ENCODE peak calls at places on chromosome 14, in eight cellular contexts. B is neural progenitor cell, V is OCI-LY7, S is HCT116, A is PC-3, G is MM.1S, R is hepatocyte, H is SK-N-SH. I is an unnamed sample. For H3K9me3, the result is how much of the 10 kb centered on the place peaks cover.

GRCh38 chr14:69713127-69713800 is 53.7 kb upstream of the SRSF5 start:
- DNase-seq in B (peak), V (no peak), S (no peak), A (no peak), G (peak), R (no peak), H (no peak), I (no peak)

GRCh38 chr14:21913759-21914158 is 240.1 kb upstream of the OR4E1 start:
- DNase-seq in B (peak), V (peak), S (peak), A (peak), G (peak), R (peak), H (peak), I (peak)

GRCh38 chr14:94561656-94562010 is 391 bp downstream of the SERPINA4 start:
- DNase-seq in B (no peak), V (no peak), S (no peak), A (no peak), G (no peak), R (no peak), H (no peak), I (no peak)

GRCh38 chr14:43175896-43176295 is 1331.2 kb downstream of the FSCB start:
- DNase-seq in B (no peak), V (no peak), S (no peak), A (no peak), G (no peak), R (no peak), H (no peak), I (no peak)

GRCh38 chr14:27573018-27573417 is 975.2 kb upstream of the NOVA1 start:
- DNase-seq in B (no peak), V (no peak), S (no peak), A (no peak), G (no peak), R (no peak), H (no peak), I (no peak)

GRCh38 chr14:34043627-34044372 is 92.9 kb upstream of the EGLN3 start:
- DNase-seq in B (no peak), V (no peak), S (peak), A (peak), G (peak), R (peak), H (no peak), I (peak)

GRCh38 chr14:88463318-88463717 is 77.9 kb downstream of the SPATA7 start:
- DNase-seq in B (peak), V (peak), S (peak), A (peak), G (no peak), R (peak), H (no peak), I (peak)

GRCh38 chr14:86346818-86347384 is 817.0 kb downstream of the FLRT2 start:
- DNase-seq in B (no peak), V (no peak), S (no peak), A (no peak), G (peak), R (no peak), H (no peak), I (no peak)

GRCh38 chr14:71783786-71784185 is 148.4 kb upstream of the RGS6 start:
- DNase-seq in B (no peak), V (no peak), S (no peak), A (peak), G (no peak), R (no peak), H (no peak), I (no peak)

GRCh38 chr14:95291859-95292542 is 27.7 kb downstream of the CLMN start:
- DNase-seq in B (no peak), V (peak), S (peak), A (peak), G (no peak), R (no peak), H (peak), I (peak)

GRCh38 chr14:81269100-81269978 is 48.6 kb upstream of the GTF2A1 start:
- DNase-seq in B (peak), V (peak), S (peak), A (peak), G (peak), R (peak), H (peak), I (peak)

GRCh38 chr14:22614240-22614799 is 16.2 kb downstream of the ABHD4 start:
- DNase-seq in B (peak), V (peak), S (peak), A (peak), G (peak), R (peak), H (no peak), I (peak)

GRCh38 chr14:61077437-61077836 is 96.4 kb downstream of the SLC38A6 start:
- DNase-seq in B (no peak), V (no peak), S (no peak), A (peak), G (no peak), R (no peak), H (no peak), I (no peak)

GRCh38 chr14:61262082-61262481 is 19.1 kb downstream of the TMEM30B start:
- DNase-seq in B (no peak), V (no peak), S (no peak), A (peak), G (no peak), R (no peak), H (no peak), I (peak)

GRCh38 chr14:102316048-102316745 is 3.3 kb upstream of the ZNF839 start:
- DNase-seq in B (peak), V (peak), S (no peak), A (peak), G (peak), R (peak), H (no peak), I (peak)

GRCh38 chr14:105010891-105011291 is 10.0 kb downstream of the CDCA4 start:
- DNase-seq in B (no peak), V (no peak), S (no peak), A (no peak), G (no peak), R (peak), H (no peak), I (no peak)

GRCh38 chr14:104680806-104681688 is 8.4 kb upstream of the INF2 start:
- DNase-seq in B (peak), V (peak), S (no peak), A (peak), G (no peak), R (peak), H (no peak), I (peak)

GRCh38 chr14:34018564-34019244 is 67.8 kb upstream of the EGLN3 start:
- DNase-seq in B (no peak), V (no peak), S (no peak), A (no peak), G (no peak), R (no peak), H (no peak), I (peak)

GRCh38 chr14:91300283-91300841 is 55.9 kb upstream of the GPR68 start:
- DNase-seq in B (no peak), V (no peak), S (no peak), A (peak), G (no peak), R (no peak), H (no peak), I (no peak)

GRCh38 chr14:85054178-85054577 is 475.8 kb upstream of the FLRT2 start:
- DNase-seq in B (no peak), V (peak), S (no peak), A (no peak), G (no peak), R (no peak), H (no peak), I (no peak)

DNA sequence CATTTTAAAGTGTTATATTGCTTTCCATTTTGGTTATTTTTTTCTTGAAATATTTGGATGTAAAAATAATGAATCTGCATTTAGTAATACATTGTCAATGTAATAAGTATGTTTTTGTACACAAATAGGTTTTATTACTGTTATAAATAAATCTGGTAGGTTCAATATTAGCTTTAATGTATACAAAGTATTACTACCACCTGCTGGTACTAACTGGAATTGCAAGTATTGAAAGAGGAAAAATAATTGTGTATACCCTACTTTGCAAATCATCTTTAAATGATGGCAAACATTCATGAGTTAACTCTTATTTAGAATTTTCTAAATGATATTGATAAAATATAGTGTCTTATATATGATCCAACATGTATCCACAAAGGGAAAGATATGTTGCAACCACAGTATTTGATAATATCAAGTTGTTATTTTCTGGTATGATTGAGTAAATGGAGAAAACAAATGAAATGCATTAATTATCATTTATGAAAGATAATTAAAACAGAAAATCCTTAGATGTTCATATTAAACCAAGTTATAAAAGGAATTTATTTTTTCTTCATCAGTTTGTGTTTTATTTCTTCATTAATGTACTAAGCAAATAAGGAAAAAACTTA is 3.2 kb downstream of the OR4K2 start:
- DNase-seq in B (no peak), V (peak), S (peak), A (peak), G (peak), R (no peak), H (peak), I (peak)
- H3K9me3 ChIP-seq in B (half or more), V (under half), S (under half), A (under half), G (under half), R (under half), H (under half), I (under half)

DNA sequence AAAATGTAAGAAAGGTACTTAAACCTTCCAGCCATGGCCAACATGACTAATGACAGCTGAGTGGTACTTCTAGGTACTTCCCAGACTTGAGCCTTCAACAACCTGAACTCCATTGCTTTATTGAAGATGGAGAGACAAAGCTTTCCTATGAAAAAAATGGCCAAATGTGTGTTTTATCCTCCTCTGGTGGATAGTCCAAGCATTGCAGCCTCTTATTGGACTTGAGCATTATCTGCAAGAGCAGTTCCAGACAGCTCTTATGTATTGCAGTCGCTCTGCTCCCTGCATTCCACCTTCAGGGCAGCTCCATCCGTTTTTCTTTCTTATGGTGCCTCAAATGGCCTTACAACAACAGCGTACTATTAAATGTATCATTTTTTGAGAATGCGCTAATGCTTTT is 588.2 kb downstream of the NRXN3 start:
- DNase-seq in B (peak), V (peak), S (peak), A (peak), G (peak), R (peak), H (peak), I (peak)
- TF ChIP-seq EZH2phosphoT487 in B (no peak), V (no peak), S (no peak), A (no peak), G (no peak), R (no peak), H (no peak), I (no peak)

GRCh38 chr14:40318211-40318719 is 886.0 kb upstream of the FBXO33 start:
- DNase-seq in B (no peak), V (no peak), S (no peak), A (no peak), G (no peak), R (no peak), H (no peak), I (no peak)
- H3K9me3 ChIP-seq in B (under half), V (under half), S (under half), A (under half), G (under half), R (under half), H (under half), I (under half)

DNA sequence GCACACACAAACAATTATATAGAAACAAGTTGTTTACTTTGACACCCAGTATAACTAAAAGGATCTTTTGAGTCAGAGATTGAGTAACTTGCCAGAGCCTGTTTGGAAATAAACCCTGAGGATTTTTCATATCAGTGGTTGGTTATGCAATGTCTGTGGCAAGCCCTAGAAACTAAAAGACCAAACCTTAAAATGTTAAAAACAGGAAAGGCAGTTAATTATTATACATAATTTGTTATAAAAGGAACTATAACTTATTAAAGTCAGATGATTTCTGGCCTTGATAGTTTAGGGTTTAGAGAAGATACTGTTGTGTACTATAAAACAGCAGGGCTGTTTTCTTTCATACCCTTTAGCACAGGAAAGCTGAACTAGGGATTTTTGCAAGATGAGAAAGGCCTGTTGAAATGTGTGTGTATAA is 44.1 kb downstream of the PSEN1 start:
- DNase-seq in B (no peak), V (no peak), S (no peak), A (peak), G (no peak), R (peak), H (no peak), I (peak)
- TF ChIP-seq EZH2phosphoT487 in B (no peak), V (no peak), S (no peak), A (no peak), G (no peak), R (no peak), H (no peak), I (no peak)

DNA sequence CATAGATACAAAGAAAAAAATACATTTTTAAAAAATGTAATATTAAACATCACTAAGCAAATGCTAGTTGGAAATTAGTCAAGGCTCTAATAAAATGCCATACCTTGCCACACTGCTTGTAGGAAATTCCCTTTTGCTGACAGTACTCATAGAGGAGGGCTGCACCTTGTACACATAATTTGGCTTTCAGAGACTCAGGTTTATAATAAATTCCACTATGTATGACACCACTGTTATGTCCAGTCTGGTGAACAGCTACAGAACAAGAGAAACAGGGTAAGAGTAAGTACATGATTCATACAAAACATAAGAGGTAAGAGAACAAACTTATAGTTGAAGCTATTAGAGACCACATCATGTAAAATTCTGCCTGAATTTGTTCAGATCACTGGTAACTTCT is 10.1 kb downstream of the L2HGDH start:
- DNase-seq in B (no peak), V (no peak), S (no peak), A (peak), G (no peak), R (no peak), H (no peak), I (no peak)
- H3K9me3 ChIP-seq in B (under half), V (under half), S (under half), A (under half), G (under half), R (under half), H (under half), I (under half)

GRCh38 chr14:66008631-66009030 is 477.5 kb upstream of the CCDC196 start:
- DNase-seq in B (no peak), V (no peak), S (no peak), A (no peak), G (no peak), R (no peak), H (no peak), I (peak)

GRCh38 chr14:66015046-66015780 is 471.0 kb upstream of the CCDC196 start:
- DNase-seq in B (no peak), V (no peak), S (no peak), A (no peak), G (no peak), R (no peak), H (no peak), I (no peak)

GRCh38 chr14:66009104-66009503 is 477.1 kb upstream of the CCDC196 start:
- DNase-seq in B (peak), V (no peak), S (peak), A (peak), G (no peak), R (peak), H (no peak), I (peak)

GRCh38 chr14:66011855-66012254 is 474.3 kb upstream of the CCDC196 start:
- DNase-seq in B (no peak), V (no peak), S (no peak), A (no peak), G (no peak), R (no peak), H (no peak), I (no peak)

GRCh38 chr14:66010695-66011094 is 475.5 kb upstream of the CCDC196 start:
- DNase-seq in B (no peak), V (no peak), S (no peak), A (no peak), G (no peak), R (no peak), H (no peak), I (no peak)
- TF ChIP-seq EZH2phosphoT487 in B (no peak), V (no peak), S (no peak), A (no peak), G (no peak), R (no peak), H (no peak), I (no peak)

DNA sequence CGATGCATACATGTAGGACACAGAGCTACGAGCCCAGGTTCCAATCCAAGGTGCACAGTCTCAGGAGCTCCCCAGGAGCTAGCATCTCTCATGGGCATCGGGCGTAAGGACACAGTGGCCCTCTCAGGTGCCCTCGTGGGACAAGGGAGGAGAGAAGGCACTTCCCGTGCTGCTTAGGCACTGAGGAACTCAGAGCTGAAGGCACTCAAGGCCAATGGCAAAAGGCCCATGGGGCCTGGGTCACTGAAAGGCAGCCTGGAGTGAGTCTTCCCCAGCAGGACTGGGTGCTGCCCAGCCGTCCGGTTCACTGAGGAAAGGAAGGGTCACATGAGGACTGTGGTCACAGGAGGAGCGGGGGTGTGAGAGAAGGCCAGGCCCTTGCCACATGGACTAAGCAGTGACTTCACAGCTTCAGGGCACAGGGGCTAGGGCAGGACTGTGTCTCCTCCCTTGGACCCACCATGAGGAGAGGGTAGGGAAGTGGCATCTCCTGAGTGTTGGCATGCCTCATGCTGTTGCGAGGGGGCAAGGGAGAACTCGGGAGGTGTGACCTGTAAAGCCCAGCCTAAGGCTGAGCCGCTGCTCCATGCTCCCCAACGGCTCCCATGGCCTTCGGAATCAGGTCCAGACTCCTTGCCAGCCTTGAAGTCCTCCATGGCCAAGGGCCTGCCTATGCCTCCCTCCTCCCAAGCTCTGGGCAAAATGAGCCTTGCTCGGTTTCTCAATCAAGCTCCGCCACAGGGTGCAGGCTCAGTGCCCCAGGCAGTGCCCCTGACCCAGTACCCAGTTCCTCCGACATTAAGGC is 51.8 kb downstream of the CHGA start:
- DNase-seq in B (no peak), V (no peak), S (no peak), A (no peak), G (no peak), R (no peak), H (no peak), I (no peak)
- H3K9me3 ChIP-seq in B (under half), V (under half), S (under half), A (under half), G (under half), R (under half), H (under half), I (under half)

GRCh38 chr14:80208426-80208950 is 2.8 kb downstream of the DIO2 start:
- DNase-seq in B (no peak), V (no peak), S (no peak), A (no peak), G (no peak), R (no peak), H (no peak), I (peak)
- TF ChIP-seq EZH2phosphoT487 in B (no peak), V (no peak), S (no peak), A (no peak), G (no peak), R (no peak), H (no peak), I (no peak)

DNA sequence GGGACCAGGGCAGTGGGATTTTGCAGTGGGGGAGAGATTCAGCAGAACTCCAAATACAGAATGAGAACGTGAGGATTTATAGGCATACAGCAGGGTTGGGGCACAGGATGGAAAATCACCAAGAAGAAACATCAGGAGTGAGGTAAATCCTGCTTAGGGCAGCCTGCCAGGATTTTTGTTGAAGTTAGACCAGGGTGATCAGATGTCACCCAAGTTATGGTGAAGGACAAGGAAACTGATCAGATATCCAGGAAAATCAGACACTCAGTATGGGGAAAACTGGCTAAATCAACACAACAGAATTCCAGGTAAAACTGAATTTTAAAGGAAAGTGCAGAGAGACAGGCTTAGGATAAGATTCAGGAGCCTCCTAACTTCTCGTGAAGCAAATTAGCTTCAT is 682.4 kb downstream of the TMEM121 start:
- DNase-seq in B (no peak), V (no peak), S (no peak), A (no peak), G (no peak), R (no peak), H (no peak), I (no peak)
- H3K9me3 ChIP-seq in B (under half), V (under half), S (under half), A (under half), G (under half), R (under half), H (under half), I (under half)